ENCODE peak calls at places on chromosomes 3 and 15, in eight cellular contexts. One of them, this sample, is unnamed.

GRCh38 chr3:58874248-58874741 is 175.5 kb downstream of the CFAP20DC start:
- DNase-seq in psoas muscle: no peak
- DNase-seq in HCT116: peak; percentile 18
- DNase-seq in AG04450: no peak
- DNase-seq in HFF-Myc: peak; percentile 60
- DNase-seq in fibroblast of the aortic adventitia: no peak
- DNase-seq in fibroblast of mammary gland: peak; percentile 21
- DNase-seq in heart right ventricle: no peak
- DNase-seq in this sample: no peak

GRCh38 chr3:126375835-126376331 is 18.7 kb upstream of the KLF15 start:
- DNase-seq in HFF-Myc: no peak
- DNase-seq in HCT116: no peak
- DNase-seq in psoas muscle: peak; percentile 46
- DNase-seq in fibroblast of mammary gland: no peak
- DNase-seq in heart right ventricle: no peak
- DNase-seq in fibroblast of the aortic adventitia: no peak
- DNase-seq in AG04450: no peak
- DNase-seq in this sample: no peak

GRCh38 chr3:42369304-42369703 is 41.1 kb downstream of the LYZL4 start:
- DNase-seq in psoas muscle: no peak
- DNase-seq in AG04450: no peak
- DNase-seq in HFF-Myc: no peak
- DNase-seq in HCT116: no peak
- DNase-seq in fibroblast of mammary gland: no peak
- DNase-seq in heart right ventricle: peak; percentile 13
- DNase-seq in fibroblast of the aortic adventitia: no peak
- DNase-seq in this sample: peak; percentile 2

GRCh38 chr15:33722673-33723015 is 245.7 kb upstream of the CHRM5 start:
- DNase-seq in psoas muscle: no peak
- DNase-seq in AG04450: no peak
- DNase-seq in fibroblast of the aortic adventitia: no peak
- DNase-seq in HFF-Myc: no peak
- DNase-seq in HCT116: no peak
- DNase-seq in fibroblast of mammary gland: no peak
- DNase-seq in heart right ventricle: no peak
- DNase-seq in this sample: no peak

GRCh38 chr15:81809543-81809942 is 236.3 kb downstream of the MEX3B start:
- DNase-seq in HCT116: peak; percentile 23
- DNase-seq in heart right ventricle: no peak
- DNase-seq in fibroblast of the aortic adventitia: peak; percentile 5
- DNase-seq in AG04450: no peak
- DNase-seq in psoas muscle: no peak
- DNase-seq in HFF-Myc: no peak
- DNase-seq in fibroblast of mammary gland: peak; percentile 3
- DNase-seq in this sample: peak; percentile 7

GRCh38 chr3:41035445-41036022 is 163.8 kb upstream of the CTNNB1 start:
- DNase-seq in fibroblast of the aortic adventitia: no peak
- DNase-seq in psoas muscle: no peak
- DNase-seq in HFF-Myc: no peak
- DNase-seq in AG04450: no peak
- DNase-seq in HCT116: no peak
- DNase-seq in fibroblast of mammary gland: no peak
- DNase-seq in heart right ventricle: no peak
- DNase-seq in this sample: no peak

GRCh38 chr3:175009294-175009693 is 150.2 kb downstream of the NAALADL2 start:
- DNase-seq in fibroblast of mammary gland: no peak
- DNase-seq in psoas muscle: no peak
- DNase-seq in fibroblast of the aortic adventitia: no peak
- DNase-seq in HFF-Myc: no peak
- DNase-seq in HCT116: no peak
- DNase-seq in heart right ventricle: no peak
- DNase-seq in AG04450: no peak
- DNase-seq in this sample: no peak

GRCh38 chr3:38029400-38030125 is at the start of gene PLCD1:
- DNase-seq in AG04450: no peak
- DNase-seq in fibroblast of mammary gland: peak; percentile 48
- DNase-seq in heart right ventricle: peak; percentile 86
- DNase-seq in psoas muscle: peak; percentile 88
- DNase-seq in HCT116: no peak
- DNase-seq in HFF-Myc: no peak
- DNase-seq in fibroblast of the aortic adventitia: peak; percentile 71
- DNase-seq in this sample: peak; percentile 65

GRCh38 chr3:13822042-13822441 is 57.8 kb downstream of the WNT7A start:
- DNase-seq in psoas muscle: peak; percentile 10
- DNase-seq in HCT116: peak; percentile 55
- DNase-seq in HFF-Myc: no peak
- DNase-seq in heart right ventricle: no peak
- DNase-seq in fibroblast of the aortic adventitia: peak; percentile 2
- DNase-seq in fibroblast of mammary gland: peak; percentile 31
- DNase-seq in AG04450: no peak
- DNase-seq in this sample: no peak

GRCh38 chr3:172836390-172836997 is 86.0 kb downstream of the ECT2 start:
- DNase-seq in psoas muscle: no peak
- DNase-seq in HFF-Myc: peak; percentile 49
- DNase-seq in HCT116: peak; percentile 32
- DNase-seq in AG04450: no peak
- DNase-seq in fibroblast of the aortic adventitia: peak; percentile 78
- DNase-seq in heart right ventricle: no peak
- DNase-seq in fibroblast of mammary gland: peak; percentile 61
- DNase-seq in this sample: peak; percentile 78

DNA sequence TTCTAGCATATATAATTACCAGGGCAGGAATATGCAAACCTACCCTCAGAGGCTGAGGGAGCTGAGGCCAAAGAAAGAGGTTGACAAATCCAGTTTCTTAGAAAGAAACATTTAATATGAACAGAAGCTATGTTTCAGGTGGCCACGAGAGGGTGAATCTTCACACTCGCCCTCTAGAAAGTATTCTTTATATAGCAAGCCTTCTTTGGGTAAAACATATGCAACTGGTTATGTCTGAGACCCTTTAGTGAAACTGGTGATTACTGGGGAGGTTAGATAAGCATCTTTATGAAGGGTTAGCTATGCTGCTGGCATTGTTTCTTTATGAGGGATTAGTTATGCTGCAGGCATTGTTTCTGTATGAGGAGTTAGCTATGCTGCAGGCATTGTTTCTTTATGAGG is 50.7 kb upstream of the GOLGA6L2 start:
- DNase-seq in heart right ventricle: no peak
- DNase-seq in psoas muscle: no peak
- DNase-seq in HCT116: no peak
- DNase-seq in fibroblast of the aortic adventitia: no peak
- DNase-seq in AG04450: no peak
- DNase-seq in fibroblast of mammary gland: no peak
- DNase-seq in HFF-Myc: peak; percentile 0
- DNase-seq in this sample: no peak
- TF ChIP-seq CTCF in heart right ventricle: peak; percentile 38
- TF ChIP-seq CTCF in psoas muscle: peak; percentile 19
- TF ChIP-seq CTCF in HCT116: peak; percentile 52
- TF ChIP-seq CTCF in fibroblast of the aortic adventitia: no peak
- TF ChIP-seq CTCF in AG04450: peak; percentile 35
- TF ChIP-seq CTCF in fibroblast of mammary gland: no peak
- TF ChIP-seq CTCF in HFF-Myc: peak; percentile 49
- TF ChIP-seq CTCF in this sample: peak; percentile 6

GRCh38 chr3:186875708-186876107 is 33.2 kb downstream of the ADIPOQ start:
- DNase-seq in psoas muscle: no peak
- DNase-seq in HCT116: no peak
- DNase-seq in fibroblast of mammary gland: no peak
- DNase-seq in HFF-Myc: no peak
- DNase-seq in fibroblast of the aortic adventitia: no peak
- DNase-seq in heart right ventricle: no peak
- DNase-seq in AG04450: no peak
- DNase-seq in this sample: no peak

GRCh38 chr3:186869253-186870235 is 27.0 kb downstream of the ADIPOQ start:
- DNase-seq in heart right ventricle: no peak
- DNase-seq in AG04450: no peak
- DNase-seq in fibroblast of the aortic adventitia: peak; percentile 58
- DNase-seq in fibroblast of mammary gland: peak; percentile 51
- DNase-seq in HFF-Myc: no peak
- DNase-seq in HCT116: no peak
- DNase-seq in psoas muscle: no peak
- DNase-seq in this sample: peak; percentile 36

GRCh38 chr3:186871403-186871924 is 29.0 kb downstream of the ADIPOQ start:
- DNase-seq in HFF-Myc: no peak
- DNase-seq in psoas muscle: no peak
- DNase-seq in heart right ventricle: no peak
- DNase-seq in fibroblast of mammary gland: no peak
- DNase-seq in HCT116: no peak
- DNase-seq in fibroblast of the aortic adventitia: no peak
- DNase-seq in AG04450: no peak
- DNase-seq in this sample: peak; percentile 29

GRCh38 chr3:186870421-186871201 is 28.1 kb downstream of the ADIPOQ start:
- DNase-seq in psoas muscle: no peak
- DNase-seq in heart right ventricle: no peak
- DNase-seq in AG04450: no peak
- DNase-seq in HCT116: no peak
- DNase-seq in fibroblast of mammary gland: no peak
- DNase-seq in fibroblast of the aortic adventitia: no peak
- DNase-seq in HFF-Myc: no peak
- DNase-seq in this sample: no peak
- H3K4me3 ChIP-seq in psoas muscle: no peak overlapping the region
- H3K4me3 ChIP-seq in heart right ventricle: no peak overlapping the region
- H3K4me3 ChIP-seq in AG04450: no peak overlapping the region
- H3K4me3 ChIP-seq in HCT116: no peak overlapping the region
- H3K4me3 ChIP-seq in fibroblast of mammary gland: no peak overlapping the region
- H3K4me3 ChIP-seq in fibroblast of the aortic adventitia: no peak overlapping the region
- H3K4me3 ChIP-seq in HFF-Myc: no peak overlapping the region
- H3K4me3 ChIP-seq in this sample: no peak overlapping the region

GRCh38 chr15:69217381-69217780 is 56.9 kb downstream of the GLCE start:
- DNase-seq in heart right ventricle: no peak
- DNase-seq in fibroblast of the aortic adventitia: no peak
- DNase-seq in fibroblast of mammary gland: no peak
- DNase-seq in HFF-Myc: no peak
- DNase-seq in psoas muscle: no peak
- DNase-seq in HCT116: no peak
- DNase-seq in AG04450: no peak
- DNase-seq in this sample: no peak

GRCh38 chr15:69215636-69216035 is 55.2 kb downstream of the GLCE start:
- DNase-seq in psoas muscle: no peak
- DNase-seq in AG04450: no peak
- DNase-seq in fibroblast of mammary gland: no peak
- DNase-seq in fibroblast of the aortic adventitia: no peak
- DNase-seq in HFF-Myc: no peak
- DNase-seq in heart right ventricle: no peak
- DNase-seq in HCT116: no peak
- DNase-seq in this sample: no peak

GRCh38 chr15:69209661-69210060 is 49.2 kb downstream of the GLCE start:
- DNase-seq in fibroblast of mammary gland: no peak
- DNase-seq in AG04450: no peak
- DNase-seq in fibroblast of the aortic adventitia: no peak
- DNase-seq in HCT116: no peak
- DNase-seq in heart right ventricle: no peak
- DNase-seq in HFF-Myc: no peak
- DNase-seq in psoas muscle: no peak
- DNase-seq in this sample: no peak

GRCh38 chr15:69210574-69210973 is 50.1 kb downstream of the GLCE start:
- DNase-seq in psoas muscle: no peak
- DNase-seq in HCT116: no peak
- DNase-seq in heart right ventricle: no peak
- DNase-seq in AG04450: no peak
- DNase-seq in fibroblast of the aortic adventitia: no peak
- DNase-seq in fibroblast of mammary gland: no peak
- DNase-seq in HFF-Myc: no peak
- DNase-seq in this sample: no peak

DNA sequence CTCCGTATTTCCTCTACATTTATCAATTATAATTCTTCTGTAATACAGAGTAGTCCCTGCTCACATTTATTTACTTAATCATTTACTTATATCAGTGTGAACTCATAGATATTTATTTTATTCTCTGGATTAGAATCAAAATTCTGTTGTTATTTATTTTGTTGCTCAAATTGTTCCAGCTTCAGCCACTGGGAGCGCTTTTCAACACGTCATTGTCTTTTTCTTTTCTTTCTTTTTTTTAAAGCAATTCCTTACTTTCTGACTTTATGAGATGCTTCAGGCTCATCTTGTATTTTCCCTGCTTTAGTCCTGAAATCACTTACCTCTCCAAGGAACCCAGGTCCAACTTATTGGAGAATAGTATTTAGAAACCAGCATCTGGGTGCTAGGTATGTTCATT is 53.4 kb downstream of the GLCE start:
- DNase-seq in fibroblast of the aortic adventitia: no peak
- DNase-seq in fibroblast of mammary gland: no peak
- DNase-seq in HFF-Myc: no peak
- DNase-seq in AG04450: no peak
- DNase-seq in heart right ventricle: no peak
- DNase-seq in HCT116: no peak
- DNase-seq in psoas muscle: no peak
- DNase-seq in this sample: no peak
- TF ChIP-seq CTCF in fibroblast of the aortic adventitia: peak; percentile 25
- TF ChIP-seq CTCF in fibroblast of mammary gland: no peak
- TF ChIP-seq CTCF in HFF-Myc: no peak
- TF ChIP-seq CTCF in AG04450: no peak
- TF ChIP-seq CTCF in heart right ventricle: no peak
- TF ChIP-seq CTCF in HCT116: peak; percentile 18
- TF ChIP-seq CTCF in psoas muscle: no peak
- TF ChIP-seq CTCF in this sample: peak; percentile 12

DNA sequence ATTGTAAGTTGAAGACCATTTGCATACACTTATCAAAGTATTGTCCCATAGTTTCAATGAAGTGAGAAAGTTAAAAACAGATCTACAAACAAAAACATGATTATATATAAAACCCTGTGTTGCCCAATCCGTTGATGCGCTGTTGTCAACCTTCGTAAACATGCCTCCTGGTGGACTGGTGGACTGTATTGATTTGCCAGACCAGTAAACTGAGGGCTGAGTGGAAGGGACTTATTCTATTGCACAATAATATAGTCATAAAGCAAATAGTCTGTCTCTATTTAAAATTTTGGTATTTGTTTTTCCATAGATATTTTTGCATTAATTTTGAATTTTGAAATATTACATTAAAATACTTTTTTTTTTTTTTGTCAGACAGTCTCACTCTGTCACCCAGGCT is 102.5 kb downstream of the GAP43 start:
- DNase-seq in psoas muscle: no peak
- DNase-seq in HFF-Myc: no peak
- DNase-seq in heart right ventricle: no peak
- DNase-seq in AG04450: no peak
- DNase-seq in fibroblast of mammary gland: no peak
- DNase-seq in HCT116: no peak
- DNase-seq in fibroblast of the aortic adventitia: no peak
- DNase-seq in this sample: no peak
- H3K4me3 ChIP-seq in psoas muscle: no peak overlapping the region
- H3K4me3 ChIP-seq in HFF-Myc: no peak overlapping the region
- H3K4me3 ChIP-seq in heart right ventricle: no peak overlapping the region
- H3K4me3 ChIP-seq in AG04450: no peak overlapping the region
- H3K4me3 ChIP-seq in fibroblast of mammary gland: no peak overlapping the region
- H3K4me3 ChIP-seq in HCT116: no peak overlapping the region
- H3K4me3 ChIP-seq in fibroblast of the aortic adventitia: no peak overlapping the region
- H3K4me3 ChIP-seq in this sample: no peak overlapping the region

This sample was measured in fibroblast of pulmonary artery.